ENCODE peak calls at places on chromosomes 12 and 14, in four cellular contexts. N, X, G and F are unnamed samples.
A peak's percentile ranks its signal among the peaks of the same experiment; 100 is the strongest.

GRCh38 chr14:75566321-75566720 is 12.1 kb upstream of the FLVCR2 start:
- DNase-seq in N (no peak), X (no peak), G (no peak), F (peak; percentile 79)

GRCh38 chr12:98188649-98189048 is 326.7 kb upstream of the TMPO start:
- DNase-seq in N (no peak), X (no peak), G (no peak), F (no peak)

GRCh38 chr12:18849761-18850160 is 111.8 kb downstream of the CAPZA3 start:
- DNase-seq in N (no peak), X (no peak), G (no peak), F (no peak)

GRCh38 chr12:25436206-25436912 is 116.7 kb downstream of the LMNTD1 start:
- DNase-seq in N (no peak), X (no peak), G (peak; percentile 70), F (peak; percentile 56)

GRCh38 chr12:79274571-79275064 is 410.0 kb downstream of the SYT1 start:
- DNase-seq in N (no peak), X (no peak), G (no peak), F (no peak)

GRCh38 chr14:101369194-101369915 is 191.9 kb upstream of the DIO3 start:
- DNase-seq in N (no peak), X (no peak), G (no peak), F (no peak)

GRCh38 chr12:91877022-91877421 is 268.6 kb downstream of the BTG1 start:
- DNase-seq in N (no peak), X (peak; percentile 88), G (no peak), F (no peak)

GRCh38 chr12:67269632-67270578 is 747 bp downstream of the CAND1 start:
- DNase-seq in N (no peak), X (peak; percentile 93), G (no peak), F (no peak)

GRCh38 chr14:91245029-91245428 is 525 bp upstream of the GPR68 start:
- DNase-seq in N (no peak), X (peak; percentile 87), G (no peak), F (no peak)

GRCh38 chr14:96204151-96205058 is at the start of gene BDKRB2:
- DNase-seq in N (peak; percentile 76), X (peak; percentile 74), G (peak; percentile 38), F (peak; percentile 28)

GRCh38 chr14:100654025-100654813 is 67.0 kb upstream of the BEGAIN start:
- DNase-seq in N (no peak), X (no peak), G (no peak), F (no peak)

DNA sequence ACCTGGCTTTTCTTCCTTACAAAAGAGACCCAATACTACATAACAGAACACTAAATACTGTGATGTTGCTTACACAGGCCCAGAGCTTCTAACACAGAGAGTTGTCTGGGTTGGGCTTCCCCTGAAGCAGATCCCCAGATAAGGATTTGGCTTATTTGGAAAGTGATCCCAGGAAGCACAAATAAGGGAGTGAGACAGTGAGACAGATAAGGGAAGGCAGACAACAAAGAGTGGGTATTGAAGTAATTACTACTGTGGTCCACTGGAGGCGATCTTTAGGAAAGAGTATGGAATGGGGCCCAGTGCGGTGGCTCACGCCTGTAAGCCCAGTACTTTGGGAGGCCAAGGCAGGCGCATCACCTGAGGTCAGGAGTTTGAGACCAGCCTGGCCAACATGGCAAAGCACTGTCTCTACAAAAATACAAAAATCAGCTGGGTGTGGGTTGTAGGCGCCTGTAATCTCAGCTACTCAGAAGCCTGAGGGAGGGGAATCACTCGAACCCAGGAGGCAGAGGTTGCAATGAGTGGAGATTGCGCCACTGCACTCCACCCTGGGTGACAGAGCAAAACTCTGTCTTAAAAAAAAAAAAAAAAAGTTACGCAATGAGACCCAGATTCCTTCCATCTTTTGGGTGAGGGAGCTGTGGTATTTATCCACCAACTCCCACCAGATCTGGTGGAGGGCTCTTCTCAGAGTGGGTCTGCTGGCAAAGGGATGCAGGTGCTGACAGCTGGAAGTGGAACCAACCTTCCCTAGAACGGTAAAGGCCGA is 10.2 kb upstream of the C12orf43 start:
- DNase-seq in N (no peak), X (no peak), G (no peak), F (no peak)
- TF ChIP-seq CTCF in N (no peak), X (no peak), G (peak; percentile 28), F (no peak)

DNA sequence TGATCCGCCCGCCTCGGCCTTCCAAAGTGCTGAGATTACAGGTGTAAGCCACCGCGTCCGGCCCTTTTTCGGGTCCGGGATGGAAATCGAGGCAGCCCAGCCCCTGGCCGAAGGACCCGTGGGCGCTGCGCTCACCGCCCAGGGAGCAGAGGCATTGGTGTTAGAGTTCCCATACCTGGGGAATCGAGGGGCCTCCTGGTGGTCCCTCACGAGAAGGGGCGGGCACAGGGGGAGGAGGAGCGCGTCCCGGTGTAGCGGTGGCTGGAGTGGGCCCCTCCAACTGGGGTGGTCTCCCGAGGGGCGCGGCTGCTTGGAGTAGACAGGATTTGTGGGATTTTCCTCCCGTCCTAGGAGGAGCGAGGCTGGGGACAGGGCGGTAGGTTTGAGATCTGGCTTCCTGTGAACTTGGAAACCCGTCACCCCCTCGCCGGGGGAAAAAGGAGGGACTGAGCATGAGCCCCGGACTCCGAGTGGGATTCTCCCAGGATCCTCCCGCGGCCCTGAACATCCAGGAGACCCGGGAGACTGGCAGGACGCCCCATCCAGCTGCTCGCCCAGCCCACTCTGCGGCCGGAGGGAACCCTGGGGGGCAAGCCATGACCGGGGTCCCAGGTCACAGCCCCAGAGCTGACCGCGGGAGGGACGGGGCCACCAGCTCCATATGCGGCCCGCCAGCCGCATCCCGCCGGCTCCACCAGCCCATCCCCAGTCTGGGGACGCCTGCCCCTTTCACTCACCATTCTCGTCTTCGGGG is 70.9 kb downstream of the ASCL4 start:
- DNase-seq in N (no peak), X (no peak), G (no peak), F (no peak)
- H3K4me3 ChIP-seq in N (no peak overlapping the region), X (peak overlapping the region; percentile 28), G (no peak overlapping the region), F (no peak overlapping the region)

DNA sequence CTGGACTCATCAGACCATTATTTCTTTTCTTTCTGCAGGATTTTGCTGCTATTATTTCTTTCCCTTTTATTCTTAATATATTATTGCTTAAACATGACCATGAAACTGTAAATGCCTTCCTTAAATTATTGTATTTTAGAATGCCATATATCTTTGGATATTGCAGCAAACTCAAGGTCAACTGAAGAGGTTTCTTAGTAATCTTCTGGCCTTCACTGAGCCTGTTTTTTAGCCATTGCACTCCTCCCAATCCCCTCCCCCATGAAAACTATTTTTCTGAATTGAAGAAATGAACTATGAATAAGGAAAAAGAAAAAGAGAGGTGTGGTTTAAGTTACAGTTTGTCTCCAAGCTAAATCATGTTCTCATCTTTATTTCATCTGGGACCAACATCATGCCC is 51.2 kb downstream of the IGF1 start:
- DNase-seq in N (no peak), X (no peak), G (no peak), F (no peak)
- TF ChIP-seq CTCF in N (no peak), X (no peak), G (no peak), F (no peak)

DNA sequence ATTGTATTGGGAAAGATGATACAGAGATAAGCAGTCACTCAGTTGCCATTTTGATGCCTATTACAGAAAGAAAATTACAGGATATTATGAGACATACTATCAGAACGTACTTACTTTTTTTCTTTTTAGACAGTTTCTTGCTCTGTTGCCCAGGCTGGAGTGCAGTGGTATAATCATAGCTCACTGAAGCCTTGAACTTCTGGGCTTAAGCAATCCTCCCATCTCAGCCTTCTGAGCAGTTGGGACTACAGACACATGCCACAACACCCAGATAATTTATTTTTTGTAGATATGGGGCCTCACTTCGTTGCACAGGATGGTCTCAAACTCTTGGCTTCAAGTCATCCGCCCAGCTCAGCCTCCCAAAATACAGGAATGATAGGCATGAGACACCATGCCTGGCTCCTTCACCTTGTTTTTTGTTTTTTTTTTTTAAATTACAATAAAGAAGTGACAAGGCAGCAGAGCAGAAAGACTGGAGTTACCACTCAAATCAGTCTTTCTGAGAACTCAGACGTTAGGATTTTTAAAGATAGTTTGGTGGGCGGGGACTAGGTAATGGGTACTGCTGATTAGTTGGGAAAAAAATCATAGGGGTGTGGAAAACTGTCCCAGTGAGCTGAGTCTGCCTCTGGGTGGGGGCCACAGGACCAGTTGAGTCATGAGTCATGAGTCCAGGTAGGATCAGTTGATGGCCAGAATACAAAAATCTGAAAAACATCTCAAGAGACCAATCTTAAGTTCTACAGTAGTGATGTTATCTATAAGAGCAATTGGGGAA is 11.5 kb upstream of the CPM start:
- DNase-seq in N (no peak), X (no peak), G (no peak), F (no peak)
- H3K4me3 ChIP-seq in N (no peak overlapping the region), X (no peak overlapping the region), G (no peak overlapping the region), F (no peak overlapping the region)

GRCh38 chr14:69325086-69325485 is 65.1 kb downstream of the GALNT16 start:
- DNase-seq in N (no peak), X (peak; percentile 25), G (no peak), F (no peak)

GRCh38 chr14:69327507-69327906 is 67.5 kb downstream of the GALNT16 start:
- DNase-seq in N (no peak), X (peak; percentile 32), G (no peak), F (no peak)

GRCh38 chr14:69326611-69327010 is 66.7 kb downstream of the GALNT16 start:
- DNase-seq in N (no peak), X (peak; percentile 29), G (no peak), F (no peak)

GRCh38 chr14:69324341-69324931 is 64.5 kb downstream of the GALNT16 start:
- DNase-seq in N (no peak), X (peak; percentile 46), G (no peak), F (no peak)

DNA sequence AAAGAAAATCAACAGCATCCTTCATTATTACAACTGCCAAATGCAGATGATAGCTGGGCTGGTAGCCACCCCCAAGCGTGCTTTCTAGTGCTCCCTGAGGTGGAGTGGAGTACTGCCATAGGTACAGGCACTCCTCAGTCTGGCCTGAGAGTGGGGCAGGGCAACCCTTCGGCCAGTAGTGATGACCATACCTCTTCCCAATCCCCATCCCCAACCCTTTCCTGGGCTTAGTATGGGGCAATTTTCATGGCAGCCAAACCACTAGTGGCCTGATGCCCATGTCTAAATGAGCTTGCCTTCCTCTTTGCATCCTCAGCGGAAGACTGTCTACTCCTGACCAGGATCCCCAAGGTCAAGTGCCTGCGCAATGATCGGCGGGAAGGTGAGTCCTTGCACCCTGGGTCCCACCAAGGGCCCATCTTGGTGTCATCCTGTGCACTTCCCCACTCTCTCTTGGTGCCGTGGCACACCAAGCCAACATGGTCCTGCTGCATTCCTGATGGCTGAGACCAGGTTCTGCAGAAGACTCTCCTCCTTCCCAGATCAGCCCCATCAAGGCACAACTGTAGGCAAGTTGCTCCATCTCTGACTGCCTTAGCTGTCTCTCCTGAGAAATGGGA is 65.8 kb downstream of the GALNT16 start:
- DNase-seq in N (no peak), X (peak; percentile 53), G (no peak), F (no peak)
- TF ChIP-seq CTCF in N (no peak), X (no peak), G (peak; percentile 35), F (no peak)

GRCh38 chr12:73308079-73308478 is 1035.9 kb downstream of the TRHDE start:
- DNase-seq in N (no peak), X (no peak), G (no peak), F (no peak)
- H3K4me3 ChIP-seq in N (no peak overlapping the region), X (no peak overlapping the region), G (no peak overlapping the region), F (no peak overlapping the region)

DNA sequence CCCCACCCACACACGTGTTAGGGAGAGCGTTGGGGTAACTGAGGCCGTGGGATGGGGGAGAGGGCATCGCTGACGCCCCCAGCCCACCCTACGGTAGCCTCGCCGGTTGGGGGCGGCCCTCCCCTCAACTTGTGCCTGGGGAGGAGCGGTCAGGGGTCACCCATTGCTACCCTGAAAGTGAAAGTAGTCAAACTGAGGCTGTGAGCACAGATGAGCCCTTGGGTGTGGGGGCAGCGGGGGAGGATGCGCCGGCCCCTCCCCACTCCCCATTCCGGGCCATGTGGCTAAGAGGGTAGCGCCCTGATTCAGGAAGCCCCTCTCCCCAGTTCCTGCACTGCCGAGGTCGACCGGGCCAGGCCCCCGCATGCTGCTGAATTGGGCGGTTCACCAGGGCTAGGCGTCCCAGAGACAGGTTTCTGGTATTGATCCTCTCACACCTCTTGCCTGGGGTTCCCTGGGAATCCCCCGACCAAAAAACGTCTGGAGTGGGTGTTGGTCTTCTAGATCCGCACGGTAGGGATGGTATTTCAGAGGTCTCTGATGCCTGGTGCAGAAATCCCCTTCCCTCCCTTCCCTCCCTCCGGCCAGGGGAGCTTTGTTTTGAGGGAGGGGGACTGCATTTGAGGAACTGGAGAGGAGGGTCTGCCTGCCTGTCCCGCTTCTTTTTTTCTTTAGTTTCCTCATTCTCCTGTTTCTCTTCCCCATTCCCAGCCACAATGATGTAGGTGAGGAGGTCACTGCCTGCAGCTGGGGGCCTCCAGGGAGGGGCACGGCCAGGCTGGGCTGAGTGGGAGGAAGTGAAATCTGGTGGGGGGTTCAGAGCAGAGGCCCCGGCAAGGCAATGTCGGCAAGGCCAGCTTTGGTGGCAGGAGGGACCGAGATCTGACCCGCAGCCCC is 999 bp downstream of the SH2B3 start:
- DNase-seq in N (no peak), X (peak; percentile 91), G (no peak), F (no peak)
- TF ChIP-seq CTCF in N (no peak), X (no peak), G (no peak), F (no peak)